ENCODE peak calls at places on chromosome 19, in four cellular contexts. Z is thoracic aorta, X is fibroblast of pulmonary artery, J is Calu3. N is an unnamed sample.

GRCh38 chr19:7304200-7304599 is 10.0 kb upstream of the INSR start:
- DNase-seq in X (no peak), J (no peak), Z (no peak), N (no peak)

GRCh38 chr19:38004505-38005223 is 97.7 kb downstream of the SIPA1L3 start:
- DNase-seq in X (peak; percentile 98), J (peak; percentile 45), Z (peak; percentile 71), N (peak; percentile 98)

GRCh38 chr19:30540671-30541210 is 168.6 kb downstream of the ZNF536 start:
- DNase-seq in Z (no peak), X (no peak), J (no peak), N (no peak)

GRCh38 chr19:20250627-20251026 is 83.6 kb downstream of the ZNF486 start:
- DNase-seq in X (no peak), Z (no peak), J (no peak), N (no peak)

GRCh38 chr19:12880551-12881171 is 588 bp downstream of the DNASE2 start:
- DNase-seq in J (no peak), Z (no peak), X (peak; percentile 26), N (peak; percentile 37)

GRCh38 chr19:4969772-4970531 is 1.0 kb downstream of the KDM4B start:
- DNase-seq in J (no peak), X (no peak), Z (no peak), N (peak; percentile 30)

GRCh38 chr19:41995959-41996797 is 2.1 kb upstream of the ATP1A3 start:
- DNase-seq in Z (no peak), J (no peak), X (no peak), N (no peak)

GRCh38 chr19:40200352-40201099 is 9.3 kb downstream of the MAP3K10 start:
- DNase-seq in J (no peak), Z (no peak), X (no peak), N (no peak)

GRCh38 chr19:29878973-29879654 is 62.9 kb upstream of the URI1 start:
- DNase-seq in X (peak; percentile 10), J (peak; percentile 12), Z (no peak), N (peak; percentile 52)

DNA sequence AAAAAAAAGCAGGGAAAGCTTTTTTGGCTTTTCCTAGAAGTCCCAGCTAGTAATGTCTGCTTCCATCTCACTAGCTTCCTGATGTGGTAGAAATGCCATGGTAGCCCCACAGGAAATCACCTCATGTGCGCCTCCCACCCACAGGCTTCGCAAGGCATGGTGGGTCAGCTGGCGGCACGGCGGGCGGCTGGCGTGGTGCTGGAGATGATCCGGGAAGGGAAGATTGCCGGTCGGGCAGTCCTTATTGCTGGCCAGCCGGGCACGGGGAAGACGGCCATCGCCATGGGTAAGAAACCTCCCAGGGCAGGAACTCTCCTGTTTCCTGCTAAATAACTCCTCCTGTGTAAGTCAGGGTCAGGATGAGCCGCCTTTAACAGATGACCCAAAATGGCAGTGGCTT is 10.4 kb downstream of the RUVBL2 start:
- DNase-seq in Z (no peak), X (no peak), J (no peak), N (no peak)
- TF ChIP-seq CTCF in Z (no peak), X (no peak), J (no peak), N (no peak)

DNA sequence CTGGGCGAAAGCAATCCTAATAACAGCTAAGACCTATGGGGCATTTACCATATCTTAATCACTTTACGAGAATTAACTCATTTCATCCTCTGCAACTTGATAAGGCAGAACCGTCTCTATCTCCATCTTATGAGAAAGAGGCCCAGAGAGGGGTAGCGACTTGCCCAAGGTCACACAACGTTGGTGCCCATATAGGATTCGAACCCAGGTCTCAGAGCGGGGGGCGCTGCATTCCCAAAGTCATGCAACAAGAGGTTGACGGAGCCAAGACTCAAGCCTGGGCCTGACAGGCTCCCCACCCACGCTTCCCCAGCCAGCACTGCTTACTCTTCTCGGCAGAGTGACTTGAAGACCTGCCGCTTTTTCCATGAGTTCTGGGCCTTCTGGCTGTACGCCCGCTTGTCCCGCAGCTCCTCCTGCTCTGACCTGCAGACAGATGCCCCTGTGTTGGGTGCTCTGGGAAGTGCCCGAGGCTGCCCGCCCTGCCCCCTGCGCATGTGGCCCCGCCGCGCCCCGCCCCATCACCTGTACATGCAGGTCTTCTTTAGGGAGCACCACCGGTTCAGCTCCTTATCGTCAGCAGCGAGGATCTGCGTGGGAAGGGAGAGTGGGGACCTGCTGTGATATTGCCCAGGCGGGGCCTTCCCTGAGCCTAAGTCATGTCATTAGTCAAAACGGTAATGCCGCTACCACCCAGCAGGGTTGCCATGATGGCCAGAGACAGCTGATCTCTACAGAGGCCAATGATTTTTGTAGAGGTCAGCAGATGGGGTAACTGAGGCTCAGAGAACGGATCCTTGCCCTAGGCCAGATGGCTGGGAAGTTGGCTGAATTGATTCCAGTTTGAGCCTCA is 10.8 kb downstream of the KRI1 start:
- DNase-seq in X (no peak), Z (no peak), J (no peak), N (no peak)
- TF ChIP-seq CTCF in X (no peak), Z (no peak), J (no peak), N (peak; percentile 8)

GRCh38 chr19:13960863-13961784 is 8.8 kb downstream of the DCAF15 start:
- DNase-seq in Z (no peak), J (no peak), X (no peak), N (no peak)
- TF ChIP-seq CTCF in Z (no peak), J (no peak), X (no peak), N (no peak)

DNA sequence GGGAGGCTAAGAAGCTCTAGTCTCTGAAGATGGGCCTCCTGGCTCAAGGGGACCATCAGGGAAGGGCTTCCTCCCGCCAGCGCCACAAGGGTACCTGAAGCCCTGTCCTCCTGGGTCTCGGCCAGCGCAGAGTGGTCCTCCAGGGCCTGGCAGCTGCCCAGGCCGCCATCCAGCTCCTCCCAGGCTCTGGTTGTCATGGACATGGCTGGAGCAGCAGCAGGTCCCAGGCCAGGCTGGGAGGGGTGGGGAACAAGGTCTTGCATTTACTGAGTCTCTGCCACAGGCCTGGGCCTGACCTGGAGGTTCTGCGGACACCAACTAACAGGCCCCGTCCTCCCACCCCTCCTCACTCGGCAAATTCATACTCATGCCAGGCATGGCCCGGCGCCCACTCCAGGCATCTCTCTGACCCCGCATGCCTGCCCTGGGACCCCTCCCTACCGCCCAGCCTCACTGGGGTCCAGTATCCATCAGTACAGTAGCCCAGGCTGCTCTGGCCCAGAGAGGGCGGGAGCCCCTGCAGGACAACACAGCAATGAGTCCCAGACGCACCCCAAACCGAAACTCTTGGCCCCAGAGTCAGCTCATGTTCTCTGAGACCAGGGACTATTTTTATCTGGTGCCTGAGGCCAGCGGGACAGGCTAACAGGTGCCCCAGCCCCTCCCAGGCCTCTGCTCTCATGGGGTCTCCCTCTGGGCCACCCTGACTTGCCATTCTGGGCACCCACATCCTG is 938 bp downstream of the JSRP1 start:
- DNase-seq in J (no peak), X (no peak), Z (no peak), N (no peak)
- TF ChIP-seq CTCF in J (no peak), X (no peak), Z (no peak), N (no peak)

GRCh38 chr19:3368441-3368795 is 2.0 kb downstream of the NFIC start:
- DNase-seq in X (no peak), Z (no peak), J (no peak), N (no peak)

GRCh38 chr19:3370728-3371591 is 4.6 kb downstream of the NFIC start:
- DNase-seq in J (no peak), Z (no peak), X (no peak), N (no peak)

GRCh38 chr19:3370214-3370720 is 3.9 kb downstream of the NFIC start:
- DNase-seq in Z (no peak), J (no peak), X (no peak), N (no peak)

GRCh38 chr19:3368848-3369336 is 2.5 kb downstream of the NFIC start:
- DNase-seq in X (peak; percentile 58), J (no peak), Z (no peak), N (peak; percentile 59)

GRCh38 chr19:3369337-3370213 is 3.2 kb downstream of the NFIC start:
- DNase-seq in Z (no peak), X (peak; percentile 44), J (no peak), N (no peak)
- TF ChIP-seq CTCF in Z (no peak), X (no peak), J (no peak), N (peak; percentile 26)

DNA sequence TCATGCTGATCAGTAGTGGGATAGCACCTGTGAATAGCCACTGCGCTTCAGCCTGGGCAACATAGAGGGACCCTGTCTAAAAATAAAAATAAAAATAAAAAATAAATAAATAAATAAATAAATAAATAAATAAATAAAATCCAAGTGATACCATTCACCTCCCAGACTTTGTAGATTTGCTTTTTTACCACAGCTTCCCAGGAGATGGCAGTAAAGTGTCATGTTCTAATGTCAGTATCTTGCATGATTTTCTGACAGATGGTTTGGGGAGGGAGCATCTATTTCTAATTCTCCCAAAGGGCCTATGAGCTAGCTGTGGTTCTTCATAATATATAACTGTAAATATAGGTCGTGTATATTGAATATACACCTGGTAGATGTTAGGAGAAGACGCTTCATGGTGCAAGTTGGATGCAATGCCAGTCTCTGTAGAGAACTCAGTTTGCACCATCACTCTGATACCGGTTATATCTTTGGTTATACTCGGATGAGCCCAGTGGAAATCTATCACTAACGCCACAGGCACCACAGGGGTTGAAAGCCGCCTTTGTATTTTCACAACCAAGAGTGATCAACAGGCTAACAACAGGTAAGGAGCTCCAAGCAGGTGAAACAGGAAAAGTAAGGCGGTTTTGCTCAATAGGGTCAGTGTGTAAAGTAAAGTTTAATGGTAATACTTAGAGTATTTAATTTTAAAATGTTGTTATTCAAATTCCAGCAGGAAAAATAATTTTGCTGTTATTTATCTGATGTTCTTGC is 13.9 kb downstream of the APLP1 start:
- DNase-seq in Z (no peak), X (peak; percentile 86), J (peak; percentile 61), N (peak; percentile 89)
- TF ChIP-seq CTCF in Z (peak; percentile 21), X (peak; percentile 51), J (peak; percentile 38), N (peak; percentile 54)

GRCh38 chr19:1285737-1286360 is at the start of gene EFNA2:
- DNase-seq in J (no peak), X (no peak), Z (no peak), N (no peak)
- TF ChIP-seq CTCF in J (no peak), X (no peak), Z (no peak), N (no peak)

GRCh38 chr19:49690073-49690655 is 752 bp upstream of the CPT1C start:
- DNase-seq in X (no peak), J (no peak), Z (no peak), N (no peak)
- TF ChIP-seq CTCF in X (no peak), J (no peak), Z (peak; percentile 19), N (no peak)